ENCODE peak calls at places on chromosomes 1 and 21, in seven cellular contexts. C is lower leg skin, L is astrocyte of the cerebellum, E is fibroblast of mammary gland, H is foreskin fibroblast, D is thoracic aorta, B is cardiac fibroblast. P is an unnamed sample.

GRCh38 chr1:145916745-145917144 is 1.8 kb downstream of the PEX11B start:
- DNase-seq in L (no peak), B (peak; percentile 35), D (no peak), C (no peak), H (no peak), E (peak; percentile 68), P (no peak)

GRCh38 chr21:37450385-37451044 is 83.9 kb downstream of the DYRK1A start:
- DNase-seq in E (peak; percentile 44), B (peak; percentile 56), C (no peak), L (no peak), D (no peak), H (peak; percentile 52), P (no peak)

GRCh38 chr1:25906644-25907300 is 553 bp upstream of the STMN1 start:
- DNase-seq in D (no peak), B (no peak), H (peak; percentile 33), L (no peak), C (peak; percentile 40), E (no peak), P (no peak)

GRCh38 chr1:17207540-17207939 is 2.6 kb downstream of the PADI1 start:
- DNase-seq in B (no peak), D (no peak), E (no peak), C (no peak), L (no peak), H (no peak), P (no peak)

GRCh38 chr21:39613029-39613934 is 542 bp downstream of the B3GALT5 start:
- DNase-seq in D (no peak), L (no peak), B (no peak), H (peak; percentile 56), C (no peak), E (no peak), P (no peak)

GRCh38 chr1:42529724-42530161 is 66.7 kb downstream of the CCDC30 start:
- DNase-seq in H (peak; percentile 88), E (peak; percentile 95), C (no peak), L (peak; percentile 5), B (peak; percentile 82), D (no peak), P (no peak)

GRCh38 chr1:42240964-42241755 is 76.6 kb upstream of the GUCA2A start:
- DNase-seq in E (peak; percentile 57), B (peak; percentile 52), H (no peak), D (no peak), C (no peak), L (peak; percentile 32), P (no peak)

GRCh38 chr21:29418813-29419212 is 120.1 kb downstream of the BACH1 start:
- DNase-seq in H (no peak), B (no peak), C (no peak), E (no peak), D (no peak), L (no peak), P (no peak)

GRCh38 chr21:35981514-35982070 is 78.7 kb downstream of the SETD4 start:
- DNase-seq in E (no peak), D (no peak), B (no peak), H (no peak), L (no peak), C (no peak), P (no peak)

GRCh38 chr1:41192456-41193188 is 49.5 kb downstream of the SCMH1 start:
- DNase-seq in L (no peak), D (no peak), B (no peak), E (no peak), H (peak; percentile 7), C (no peak), P (no peak)

GRCh38 chr21:45996311-45997204 is 15.0 kb downstream of the COL6A1 start:
- DNase-seq in E (no peak), C (no peak), D (no peak), B (no peak), L (no peak), H (peak; percentile 9), P (peak; percentile 20)

GRCh38 chr1:73911849-73912248 is 286.1 kb downstream of the LRRIQ3 start:
- DNase-seq in E (no peak), B (no peak), C (no peak), L (no peak), D (no peak), H (no peak), P (no peak)

GRCh38 chr1:20324704-20325406 is 34.2 kb downstream of the VWA5B1 start:
- DNase-seq in B (no peak), H (no peak), E (no peak), D (no peak), C (no peak), L (no peak), P (no peak)

GRCh38 chr1:42723511-42723910 is 16.5 kb downstream of the CLDN19 start:
- DNase-seq in E (no peak), D (no peak), L (no peak), B (no peak), H (no peak), C (no peak), P (no peak)

GRCh38 chr21:44395260-44395659 is 41.8 kb downstream of the TRPM2 start:
- DNase-seq in L (no peak), D (no peak), H (no peak), E (no peak), C (no peak), B (no peak), P (no peak)

GRCh38 chr1:224831501-224831900 is 98.0 kb upstream of the DNAH14 start:
- DNase-seq in L (no peak), B (no peak), H (peak; percentile 24), E (peak; percentile 44), D (no peak), C (no peak), P (no peak)

DNA sequence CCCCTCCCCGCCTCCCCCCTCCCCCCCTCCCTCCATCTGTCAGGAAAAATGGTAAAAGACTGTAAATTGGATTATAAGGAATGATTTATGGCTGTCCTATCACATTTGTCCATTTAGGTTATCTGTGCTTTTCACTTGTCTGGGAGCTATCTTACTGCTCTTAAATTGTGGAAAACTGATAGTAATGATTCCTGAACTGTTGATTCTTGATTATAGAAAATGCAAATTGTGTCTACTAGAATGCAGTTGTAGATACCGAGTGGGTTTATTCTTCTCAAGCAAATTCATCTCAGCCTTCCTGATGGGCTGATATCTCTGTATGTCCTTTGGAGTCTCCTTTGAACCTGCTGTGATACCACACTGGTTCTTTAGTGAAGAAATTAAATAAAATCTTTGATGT is 12.3 kb downstream of the RYR2 start:
- DNase-seq in L (no peak), B (no peak), D (no peak), H (no peak), C (no peak), E (no peak), P (no peak)
- TF ChIP-seq CTCF in L (no peak), B (no peak), D (no peak), H (no peak), C (no peak), E (no peak), P (no peak)

GRCh38 chr1:163561570-163562295 is 240.0 kb downstream of the NUF2 start:
- DNase-seq in B (peak; percentile 37), H (peak; percentile 66), L (no peak), C (no peak), E (peak; percentile 40), D (no peak), P (no peak)
- TF ChIP-seq CTCF in B (peak; percentile 28), H (peak; percentile 55), L (peak; percentile 52), C (no peak), E (peak; percentile 57), D (no peak), P (peak; percentile 50)

GRCh38 chr1:203033287-203033686 is 7.0 kb downstream of the PPFIA4 start:
- DNase-seq in E (no peak), H (no peak), L (no peak), C (no peak), D (no peak), B (no peak), P (no peak)

GRCh38 chr1:203034422-203035110 is 8.3 kb downstream of the PPFIA4 start:
- DNase-seq in E (no peak), D (no peak), L (no peak), C (no peak), B (no peak), H (no peak), P (no peak)

GRCh38 chr1:203028784-203029553 is 2.7 kb downstream of the PPFIA4 start:
- DNase-seq in H (peak; percentile 46), L (no peak), B (no peak), D (no peak), C (no peak), E (no peak), P (no peak)

GRCh38 chr1:203033917-203034316 is 7.6 kb downstream of the PPFIA4 start:
- DNase-seq in H (no peak), L (no peak), E (no peak), B (no peak), C (no peak), D (no peak), P (no peak)

GRCh38 chr1:203031467-203031866 is 5.2 kb downstream of the PPFIA4 start:
- DNase-seq in L (no peak), D (no peak), C (no peak), E (no peak), B (no peak), H (peak; percentile 30), P (no peak)
- TF ChIP-seq CTCF in L (no peak), D (no peak), C (no peak), E (peak; percentile 37), B (no peak), H (peak; percentile 33), P (no peak)

DNA sequence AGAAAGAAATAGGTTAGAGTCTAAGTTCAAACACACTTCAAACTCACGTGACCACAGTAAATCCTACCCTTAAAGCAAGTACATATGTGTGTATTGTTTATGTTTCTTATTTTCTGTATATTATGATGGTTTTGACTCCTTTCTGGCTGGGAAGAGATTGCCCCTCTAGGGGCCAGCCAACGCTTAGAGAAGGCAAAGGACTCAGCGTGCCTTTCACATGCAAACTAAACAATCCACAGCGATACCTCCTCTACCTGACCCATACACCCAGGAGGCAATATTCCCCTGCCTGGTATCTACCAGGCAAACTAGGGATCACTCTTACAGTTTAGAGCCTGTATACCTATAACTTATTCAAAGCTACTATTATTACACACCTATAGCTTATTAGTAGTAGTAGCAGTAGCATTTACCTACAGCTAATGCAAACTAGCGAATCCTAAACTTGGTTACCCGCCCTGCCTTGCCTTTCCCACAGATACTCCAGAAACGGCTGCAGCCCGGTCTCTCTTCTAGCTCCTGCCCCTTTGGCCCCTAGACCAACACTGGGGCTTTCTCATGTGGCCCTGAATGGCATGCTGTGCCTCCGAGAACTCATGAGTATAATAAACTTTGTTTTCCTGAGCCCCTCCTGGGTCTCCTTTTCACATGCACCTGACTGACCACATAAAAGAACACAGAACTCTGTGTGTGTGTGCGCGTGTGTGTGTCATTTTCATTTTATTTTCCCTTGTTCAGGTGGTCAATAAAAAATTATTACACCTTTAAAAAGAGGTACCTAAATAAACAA is 14.0 kb downstream of the NRIP1 start:
- DNase-seq in C (no peak), D (no peak), B (no peak), E (no peak), L (no peak), H (no peak), P (no peak)
- TF ChIP-seq CTCF in C (no peak), D (no peak), B (no peak), E (no peak), L (no peak), H (no peak), P (no peak)

DNA sequence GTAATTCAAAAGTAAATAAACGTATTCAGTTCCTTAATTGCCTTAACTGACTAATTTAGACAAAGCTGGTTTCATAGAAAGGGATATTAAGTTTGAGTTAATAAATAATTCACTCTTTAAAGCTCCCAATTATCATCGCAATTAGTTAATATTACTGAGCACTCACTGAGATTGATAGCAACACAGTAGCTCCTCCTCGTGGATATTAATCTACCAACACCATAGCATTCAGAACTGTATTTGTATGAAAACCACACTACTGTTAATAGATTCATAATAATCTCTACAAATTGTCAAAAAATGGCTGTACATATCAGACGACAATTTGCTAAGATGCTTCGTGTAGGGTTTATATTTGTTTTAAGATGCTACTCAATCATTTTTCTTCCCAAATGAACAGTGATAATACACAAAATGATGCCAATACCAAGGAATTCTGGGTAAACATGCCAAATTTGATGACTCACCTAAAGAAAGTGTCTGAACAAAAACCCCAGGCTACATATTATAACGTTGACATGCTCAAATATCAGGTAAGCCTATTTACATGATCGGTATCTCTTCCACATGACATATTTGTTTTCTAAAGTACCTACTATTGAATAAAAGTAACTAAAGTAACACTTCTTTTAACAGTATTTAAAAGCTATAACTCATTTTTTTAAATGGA is 18.8 kb upstream of the DYNLT5 start:
- DNase-seq in D (no peak), E (peak; percentile 28), C (no peak), L (peak; percentile 4), B (peak; percentile 56), H (no peak), P (no peak)
- TF ChIP-seq CTCF in D (no peak), E (no peak), C (no peak), L (no peak), B (no peak), H (no peak), P (no peak)